ENCODE peak calls at places on chromosomes 1 and 21, in four cellular contexts. W, J, Z and C are unnamed samples.

GRCh38 chr1:10787274-10787673 is 9.2 kb downstream of the CASZ1 start:
- DNase-seq in W (no peak), J (no peak), Z (no peak), C (no peak)

GRCh38 chr21:42263591-42264131 is 44.7 kb downstream of the ABCG1 start:
- DNase-seq in W (peak), J (peak), Z (no peak), C (peak)

GRCh38 chr21:45364464-45365185 is 40.3 kb upstream of the COL18A1 start:
- DNase-seq in W (peak), J (peak), Z (no peak), C (no peak)

GRCh38 chr21:41596241-41596925 is 88.4 kb upstream of the TMPRSS2 start:
- DNase-seq in W (no peak), J (no peak), Z (no peak), C (no peak)

GRCh38 chr1:146021622-146022402 is at the start of gene HJV:
- DNase-seq in W (no peak), J (no peak), Z (no peak), C (no peak)

GRCh38 chr1:109807822-109808680 is 44.3 kb upstream of the EPS8L3 start:
- DNase-seq in W (peak), J (peak), Z (peak), C (peak)

GRCh38 chr1:76998582-76999189 is 131.4 kb downstream of the ST6GALNAC5 start:
- DNase-seq in W (no peak), J (peak), Z (peak), C (peak)

GRCh38 chr1:55246331-55246730 is 31.2 kb upstream of the USP24 start:
- DNase-seq in W (no peak), J (no peak), Z (no peak), C (no peak)

GRCh38 chr1:32496127-32496526 is 31.3 kb downstream of the ZBTB8B start:
- DNase-seq in W (no peak), J (peak), Z (no peak), C (peak)

GRCh38 chr1:102100666-102101065 is 103.9 kb upstream of the OLFM3 start:
- DNase-seq in W (no peak), J (no peak), Z (no peak), C (no peak)
- H3K4me3 ChIP-seq in W (no peak), J (no peak), Z (no peak), C (no peak)

DNA sequence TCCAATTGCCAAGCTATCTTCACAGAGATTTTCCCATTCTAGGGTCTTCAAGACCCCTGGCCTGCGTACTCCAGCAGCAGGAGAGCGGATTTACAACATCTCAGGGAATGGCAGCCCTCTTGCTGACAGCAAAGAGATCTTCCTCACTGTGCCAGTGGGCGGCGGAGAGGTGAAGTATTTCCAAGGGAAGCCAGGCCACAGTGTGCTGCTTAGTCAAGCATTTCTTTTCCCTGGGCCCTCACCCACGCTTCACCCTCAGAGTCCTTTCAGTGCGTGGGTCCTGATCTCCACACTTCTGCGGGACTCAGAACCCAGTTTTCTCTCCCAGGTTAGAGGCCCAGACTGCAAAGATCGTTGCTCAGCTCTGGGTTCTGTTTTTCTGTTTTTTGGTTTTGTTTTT is 13.1 kb downstream of the CDCA8 start:
- DNase-seq in W (peak), J (no peak), Z (no peak), C (no peak)
- TF ChIP-seq CTCF in W (no peak), J (no peak), Z (no peak), C (no peak)

GRCh38 chr1:34166191-34167090 is 1.4 kb upstream of the CSMD2 start:
- DNase-seq in W (no peak), J (no peak), Z (no peak), C (no peak)

GRCh38 chr1:34162852-34163766 is 1.9 kb downstream of the CSMD2 start:
- DNase-seq in W (peak), J (peak), Z (peak), C (peak)

GRCh38 chr1:34163792-34164509 is 1.1 kb downstream of the CSMD2 start:
- DNase-seq in W (no peak), J (peak), Z (no peak), C (no peak)

GRCh38 chr1:34165422-34165921 is 442 bp upstream of the CSMD2 start:
- DNase-seq in W (no peak), J (peak), Z (no peak), C (no peak)

DNA sequence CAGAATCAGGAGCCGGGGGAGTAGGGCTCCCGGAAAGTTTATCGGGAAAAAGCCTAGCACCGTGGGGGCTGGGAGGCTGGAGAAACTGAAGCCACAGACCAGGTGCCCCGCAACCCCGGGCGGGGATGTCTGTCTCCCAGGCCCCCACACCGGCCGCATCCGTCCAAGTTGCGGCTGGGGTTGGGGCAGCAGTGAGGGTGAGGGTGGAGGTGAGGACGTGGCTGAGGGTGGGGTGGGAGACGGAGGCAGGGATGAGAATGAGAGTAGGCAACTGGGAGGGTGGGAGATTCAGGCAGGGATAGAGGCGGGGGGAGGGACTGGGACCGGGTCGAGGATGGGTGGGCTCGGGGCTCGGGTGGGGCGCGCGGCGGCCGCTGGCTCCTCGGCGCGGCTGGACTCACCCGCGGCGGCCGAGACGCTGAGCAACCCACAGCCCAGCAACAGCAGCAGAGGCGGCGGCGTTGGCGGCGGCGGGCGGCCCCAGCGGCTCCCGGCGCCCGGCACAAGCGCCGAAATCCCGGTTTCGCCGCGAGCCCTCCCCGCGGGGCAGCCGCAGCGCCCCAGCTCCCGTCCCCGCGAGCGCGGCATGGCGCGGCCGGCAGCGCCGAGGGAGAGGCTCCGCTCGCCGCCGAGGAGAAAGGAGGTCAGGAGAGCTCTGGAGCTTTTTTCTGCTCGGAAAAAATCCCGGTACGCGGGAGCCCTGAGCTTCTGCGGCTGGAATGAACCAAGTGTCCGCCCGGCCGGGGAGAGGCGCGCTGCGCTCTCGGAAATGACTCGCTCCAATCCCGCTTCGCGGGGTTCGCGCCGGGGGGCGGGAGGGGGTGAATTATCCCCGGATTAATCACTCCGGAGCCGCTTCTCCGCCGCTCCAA is at the start of gene CSMD2:
- DNase-seq in W (no peak), J (peak), Z (no peak), C (peak)
- H3K4me3 ChIP-seq in W (no peak), J (peak), Z (peak), C (no peak)

DNA sequence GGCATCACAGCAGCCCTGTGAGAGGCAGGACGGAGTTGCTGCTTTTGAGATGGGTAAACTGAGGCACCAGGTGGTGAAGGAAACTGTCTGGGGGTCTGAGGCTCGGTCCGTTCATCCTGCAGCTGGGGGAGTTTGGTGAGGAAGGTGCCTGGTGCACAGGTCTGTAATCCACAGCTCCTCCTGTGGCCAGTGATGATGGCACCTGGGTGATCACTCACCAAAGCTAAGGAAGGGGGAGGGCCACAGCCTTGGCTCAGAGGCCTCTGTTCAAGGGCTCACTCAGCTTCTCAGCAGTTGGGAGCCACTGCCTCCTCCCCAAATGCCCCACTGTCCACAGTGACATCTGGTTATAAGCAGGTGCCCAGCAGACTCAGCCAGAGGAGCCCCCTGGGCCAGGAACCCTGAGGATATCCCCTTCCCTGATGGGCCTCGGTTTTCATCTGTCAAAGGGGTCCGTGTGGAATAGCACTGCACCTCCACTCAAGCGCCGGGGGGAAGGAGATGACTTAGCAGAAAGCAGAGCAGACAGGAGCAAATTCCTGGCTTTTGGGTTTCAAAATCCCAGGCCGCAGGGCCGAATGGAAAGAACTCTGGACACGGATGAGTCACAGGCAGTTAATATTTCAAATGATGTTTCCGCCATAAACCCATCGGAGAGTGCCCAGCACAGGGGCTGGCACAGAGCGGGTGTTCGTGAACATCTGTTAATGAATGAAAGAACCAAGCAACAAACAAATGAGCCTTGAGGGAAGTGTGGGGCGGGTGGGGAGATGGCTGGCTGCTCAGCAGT is 82.8 kb downstream of the DMRTB1 start:
- DNase-seq in W (peak), J (peak), Z (peak), C (peak)
- TF ChIP-seq CTCF in W (no peak), J (no peak), Z (peak), C (peak)

GRCh38 chr1:44604167-44604955 is 69.9 kb downstream of the TMEM53 start:
- DNase-seq in W (no peak), J (no peak), Z (no peak), C (no peak)
- H3K4me3 ChIP-seq in W (no peak), J (no peak), Z (no peak), C (no peak)

GRCh38 chr1:98660941-98661543 is 479 bp upstream of the SNX7 start:
- DNase-seq in W (no peak), J (peak), Z (peak), C (peak)

GRCh38 chr1:98659879-98660278 is 1.6 kb upstream of the SNX7 start:
- DNase-seq in W (no peak), J (no peak), Z (no peak), C (no peak)

GRCh38 chr1:98662354-98662665 is 789 bp downstream of the SNX7 start:
- DNase-seq in W (no peak), J (peak), Z (no peak), C (no peak)

DNA sequence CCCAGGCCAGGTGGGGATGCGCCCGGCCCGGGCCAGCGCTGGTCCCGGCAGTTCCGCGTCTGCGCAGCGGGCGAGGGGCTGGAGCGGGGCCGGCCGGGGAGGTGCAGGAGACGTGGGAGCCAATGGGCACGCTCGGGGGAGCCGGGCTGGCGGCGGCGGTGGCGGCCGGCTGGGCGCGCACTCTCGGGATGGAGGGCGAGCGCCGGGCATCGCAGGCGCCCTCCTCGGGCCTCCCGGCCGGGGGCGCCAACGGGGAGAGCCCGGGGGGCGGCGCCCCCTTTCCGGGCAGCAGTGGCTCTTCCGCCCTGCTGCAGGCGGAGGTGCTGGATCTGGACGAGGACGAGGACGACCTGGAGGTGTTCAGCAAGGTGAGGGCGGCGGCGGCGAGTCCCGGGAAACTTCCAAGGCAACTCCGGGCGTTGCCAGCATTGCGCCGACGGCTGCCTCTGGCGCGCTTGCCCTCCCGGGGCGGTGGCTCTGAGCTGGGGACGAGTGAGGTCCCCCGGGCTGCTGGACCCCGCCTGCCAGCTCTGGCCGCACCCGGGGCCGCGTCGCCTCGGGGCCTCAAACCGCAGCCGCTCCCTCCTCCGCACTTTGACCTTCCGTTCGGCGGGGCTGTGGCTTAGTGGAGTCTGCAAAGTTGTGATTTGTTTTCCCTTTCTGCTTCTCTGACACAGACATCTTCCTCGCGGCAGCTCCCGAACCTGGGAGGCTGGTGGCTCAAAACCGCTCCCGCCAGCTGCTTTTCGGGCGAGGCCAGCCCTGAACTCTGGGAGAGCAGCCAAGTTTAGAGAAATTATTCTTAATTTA is at the start of gene SNX7:
- DNase-seq in W (peak), J (peak), Z (peak), C (peak)
- TF ChIP-seq CTCF in W (no peak), J (peak), Z (peak), C (peak)

DNA sequence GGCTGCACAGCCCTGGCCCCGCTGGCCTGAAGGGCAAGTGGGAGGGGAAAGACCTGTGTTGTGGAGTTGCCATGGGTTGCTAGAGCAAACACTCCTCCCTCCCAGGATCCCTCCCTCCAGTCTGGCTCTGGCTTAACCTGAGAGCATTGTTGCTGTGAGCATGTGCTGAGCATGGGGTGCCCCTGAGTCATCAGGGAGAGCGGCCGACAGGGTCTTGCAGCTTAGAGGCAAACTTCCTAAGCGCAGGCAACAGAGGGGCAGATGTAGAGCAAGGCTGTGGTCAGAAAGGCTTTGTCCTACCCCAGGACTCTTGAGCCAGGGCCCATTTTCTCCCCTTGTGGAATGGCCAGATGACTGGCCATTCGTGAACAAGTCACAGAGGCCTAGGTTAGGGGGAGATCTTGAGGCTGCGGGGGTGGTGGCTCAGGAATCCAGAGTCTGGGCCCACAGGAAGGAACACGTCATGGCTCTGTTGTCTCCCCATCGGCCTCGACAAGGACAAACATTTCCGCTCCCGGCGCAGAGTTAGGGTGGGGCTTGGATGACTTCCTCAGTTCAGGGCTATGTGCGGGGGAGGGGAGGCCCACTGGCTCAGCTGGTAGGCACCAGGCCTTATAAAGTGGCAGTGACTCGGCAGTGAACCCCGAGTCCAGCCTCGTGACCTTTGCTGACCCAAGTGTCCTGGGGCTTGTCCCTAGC is 362 bp upstream of the DYNLT4 start:
- DNase-seq in W (peak), J (peak), Z (peak), C (peak)
- H3K4me3 ChIP-seq in W (peak), J (peak), Z (no peak), C (no peak)

GRCh38 chr1:236998571-236998970 is 5.7 kb downstream of the MT1HL1 start:
- DNase-seq in W (no peak), J (no peak), Z (no peak), C (no peak)
- TF ChIP-seq CTCF in W (no peak), J (no peak), Z (no peak), C (no peak)

DNA sequence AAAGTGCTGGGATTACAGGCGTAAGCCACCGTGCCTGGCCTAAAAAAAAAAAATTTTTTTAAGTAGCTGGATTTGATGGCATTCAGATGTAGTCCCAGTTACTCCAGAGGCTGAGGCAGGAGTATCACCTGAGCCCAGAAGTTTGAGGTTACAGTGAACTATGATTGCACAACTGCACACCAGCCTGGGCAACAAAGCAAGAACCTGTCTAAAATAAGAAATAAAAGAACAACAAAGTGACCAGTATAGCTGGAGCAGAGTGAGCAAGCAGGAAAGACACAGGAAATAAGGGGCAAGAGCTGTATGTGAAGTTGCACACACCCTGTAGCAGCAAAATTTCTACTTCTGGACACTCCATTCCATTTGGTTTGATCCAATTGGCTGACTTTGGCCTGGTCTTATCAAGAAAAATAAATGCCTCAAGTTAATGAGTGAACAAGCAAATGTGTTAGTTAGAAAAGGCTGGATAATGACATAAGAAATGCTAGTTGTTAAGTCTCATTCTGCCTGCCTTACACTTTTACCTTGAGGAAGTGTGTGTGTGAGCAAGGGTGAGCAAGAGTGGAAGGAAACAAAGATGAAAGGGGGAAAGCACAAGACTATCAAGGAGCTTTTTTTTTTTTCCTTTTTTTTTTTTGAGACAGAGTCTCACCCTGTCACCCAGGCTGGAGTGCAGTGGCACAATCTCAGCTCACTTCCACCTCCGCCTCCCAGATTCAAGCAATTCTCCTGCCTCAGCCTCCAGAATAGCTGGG is 7.9 kb downstream of the ATP5IF1 start:
- DNase-seq in W (no peak), J (no peak), Z (no peak), C (peak)
- H3K4me3 ChIP-seq in W (no peak), J (no peak), Z (no peak), C (no peak)

GRCh38 chr1:178962853-178963810 is 62.6 kb upstream of the FAM20B start:
- DNase-seq in W (no peak), J (no peak), Z (no peak), C (no peak)

GRCh38 chr1:178964469-178965330 is 61.0 kb upstream of the FAM20B start:
- DNase-seq in W (no peak), J (no peak), Z (no peak), C (no peak)

GRCh38 chr1:178969226-178969987 is 56.3 kb upstream of the FAM20B start:
- DNase-seq in W (no peak), J (no peak), Z (no peak), C (no peak)

GRCh38 chr1:178970184-178970583 is 55.5 kb upstream of the FAM20B start:
- DNase-seq in W (no peak), J (no peak), Z (no peak), C (no peak)

GRCh38 chr1:178966312-178966711 is 59.4 kb upstream of the FAM20B start:
- DNase-seq in W (no peak), J (no peak), Z (no peak), C (no peak)
- TF ChIP-seq CTCF in W (no peak), J (no peak), Z (no peak), C (no peak)